ENCODE peak calls at places on chromosomes 6 and 20, in nine cellular contexts. U is CD8-positive, alpha-beta memory T cell; M is heart right ventricle; I is CD8-positive, alpha-beta T cell; L is breast epithelium; E is mesendoderm; A is adrenal gland; N is endothelial cell of umbilical vein; R is astrocyte. Q is an unnamed sample.
A peak's percentile ranks its signal among the peaks of the same experiment; 100 is the strongest.

GRCh38 chr6:38673397-38674165 is 29.4 kb downstream of the GLO1 start:
- DNase-seq in L (no peak), U (no peak), M (no peak), I (no peak), A (no peak), E (peak; percentile 57), N (peak; percentile 71), R (no peak), Q (no peak)

GRCh38 chr20:19073584-19074198 is 138.8 kb upstream of the SLC24A3 start:
- DNase-seq in U (no peak), I (no peak), L (no peak), E (peak; percentile 75), R (no peak), M (no peak), A (no peak), N (no peak), Q (no peak)

GRCh38 chr20:44780226-44780625 is 30.1 kb downstream of the RIMS4 start:
- DNase-seq in N (peak; percentile 49), E (peak; percentile 69), I (no peak), U (no peak), R (peak; percentile 35), M (peak; percentile 28), L (no peak), A (no peak), Q (peak; percentile 38)

GRCh38 chr6:14085176-14085787 is 32.3 kb upstream of the CD83 start:
- DNase-seq in R (no peak), E (no peak), U (no peak), A (no peak), I (no peak), L (no peak), M (no peak), N (no peak), Q (no peak)

GRCh38 chr6:10414766-10415592 is at the start of gene TFAP2A:
- DNase-seq in M (no peak), E (peak; percentile 96), R (peak; percentile 31), I (no peak), L (peak; percentile 73), A (no peak), U (no peak), N (no peak), Q (peak; percentile 84)

GRCh38 chr6:76881414-76881813 is 581.9 kb downstream of the HTR1B start:
- DNase-seq in M (no peak), L (no peak), U (no peak), N (no peak), A (no peak), E (peak; percentile 20), R (no peak), I (no peak), Q (no peak)

GRCh38 chr20:64145458-64146300 is 18.6 kb upstream of the MYT1 start:
- DNase-seq in R (no peak), I (no peak), N (no peak), U (no peak), E (peak; percentile 21), A (no peak), M (no peak), L (no peak), Q (no peak)

GRCh38 chr20:2162823-2163166 is 61.2 kb downstream of the STK35 start:
- DNase-seq in U (no peak), E (no peak), A (no peak), I (no peak), R (no peak), N (no peak), M (no peak), L (no peak), Q (no peak)

GRCh38 chr6:56278186-56278585 is 30.8 kb upstream of the COL21A1 start:
- DNase-seq in A (no peak), M (no peak), L (no peak), U (no peak), R (no peak), N (no peak), E (peak; percentile 46), I (no peak), Q (no peak)

GRCh38 chr20:35125753-35126152 is 21.4 kb downstream of the EDEM2 start:
- DNase-seq in I (no peak), A (no peak), M (no peak), E (no peak), R (no peak), U (no peak), L (no peak), N (no peak), Q (no peak)
- H3K36me3 ChIP-seq in I (peaks cover 55% of the 10 kb centered on the region), A (no peaks in the 10 kb centered on the region), M (no peaks in the 10 kb centered on the region), E (no peaks in the 10 kb centered on the region), R (peaks cover 11% of the 10 kb centered on the region), U (peaks cover 41% of the 10 kb centered on the region), L (no peaks in the 10 kb centered on the region), N (peaks cover 4% of the 10 kb centered on the region), Q (peaks cover 80% of the 10 kb centered on the region)

GRCh38 chr20:32019563-32020463 is 9.6 kb downstream of the CCM2L start:
- DNase-seq in I (no peak), R (no peak), U (peak; percentile 6), E (no peak), N (no peak), M (no peak), A (no peak), L (no peak), Q (no peak)

GRCh38 chr20:32017711-32018251 is 7.5 kb downstream of the CCM2L start:
- DNase-seq in R (no peak), M (no peak), A (no peak), L (peak; percentile 34), U (peak; percentile 37), I (peak; percentile 68), N (no peak), E (peak; percentile 95), Q (no peak)

GRCh38 chr20:32019156-32019510 is 8.9 kb downstream of the CCM2L start:
- DNase-seq in L (no peak), M (no peak), I (no peak), N (no peak), E (peak; percentile 80), R (no peak), U (no peak), A (no peak), Q (peak; percentile 17)

GRCh38 chr20:32021091-32021490 is 10.9 kb downstream of the CCM2L start:
- DNase-seq in L (no peak), N (no peak), A (no peak), I (no peak), U (no peak), R (no peak), E (no peak), M (no peak), Q (no peak)

GRCh38 chr20:32018269-32019155 is 8.3 kb downstream of the CCM2L start:
- DNase-seq in U (peak; percentile 26), L (peak; percentile 53), M (peak; percentile 69), E (peak; percentile 93), I (peak; percentile 47), A (peak; percentile 35), N (peak; percentile 66), R (no peak), Q (peak; percentile 50)
- H3K4me3 ChIP-seq in U (peak overlapping the region; percentile 40), L (peak overlapping the region; percentile 84), M (peak overlapping the region; percentile 39), E (peak overlapping the region; percentile 49), I (peak overlapping the region; percentile 60), A (no peak overlapping the region), N (peak overlapping the region; percentile 64), R (peak overlapping the region; percentile 5), Q (peak overlapping the region; percentile 46)

GRCh38 chr20:438581-439469 is 23.5 kb downstream of the TBC1D20 start:
- DNase-seq in I (peak; percentile 65), M (no peak), L (no peak), U (peak; percentile 73), R (no peak), E (no peak), N (peak; percentile 55), A (peak; percentile 25), Q (no peak)
- H3K36me3 ChIP-seq in I (peaks cover 19% of the 10 kb centered on the region), M (no peaks in the 10 kb centered on the region), L (no peaks in the 10 kb centered on the region), U (peaks cover 25% of the 10 kb centered on the region), R (peaks cover 63% of the 10 kb centered on the region), E (peaks cover 9% of the 10 kb centered on the region), N (peaks cover 31% of the 10 kb centered on the region), A (no peaks in the 10 kb centered on the region), Q (peaks cover 14% of the 10 kb centered on the region)

GRCh38 chr6:36660771-36661471 is 17.6 kb upstream of the CDKN1A start:
- DNase-seq in L (no peak), N (peak; percentile 30), E (peak; percentile 63), U (no peak), A (peak; percentile 44), I (no peak), M (peak; percentile 59), R (peak; percentile 23), Q (no peak)
- H3K4me3 ChIP-seq in L (peak overlapping the region; percentile 50), N (no peak overlapping the region), E (peak overlapping the region; percentile 6), U (no peak overlapping the region), A (no peak overlapping the region), I (no peak overlapping the region), M (no peak overlapping the region), R (peak overlapping the region; percentile 11), Q (no peak overlapping the region)

GRCh38 chr6:118908441-118908840 is 14.5 kb downstream of the ASF1A start:
- DNase-seq in I (no peak), U (no peak), L (no peak), M (no peak), A (no peak), R (peak; percentile 62), N (no peak), E (no peak), Q (no peak)
- H3K36me3 ChIP-seq in I (peaks cover 60% of the 10 kb centered on the region), U (peaks cover 48% of the 10 kb centered on the region), L (peaks cover 6% of the 10 kb centered on the region), M (no peaks in the 10 kb centered on the region), A (no peaks in the 10 kb centered on the region), R (peaks cover 34% of the 10 kb centered on the region), N (peaks cover 10% of the 10 kb centered on the region), E (no peaks in the 10 kb centered on the region), Q (peaks cover 57% of the 10 kb centered on the region)

GRCh38 chr6:150369408-150369807 is 596 bp downstream of the IYD start:
- DNase-seq in M (no peak), U (no peak), I (no peak), E (no peak), N (no peak), L (no peak), A (no peak), R (no peak), Q (no peak)

GRCh38 chr6:150368762-150369161 is at the start of gene IYD:
- DNase-seq in E (no peak), I (no peak), A (no peak), M (no peak), U (no peak), R (no peak), N (no peak), L (no peak), Q (no peak)

GRCh38 chr6:150372051-150372450 is 3.2 kb downstream of the IYD start:
- DNase-seq in E (no peak), I (no peak), L (no peak), A (no peak), M (no peak), U (no peak), R (peak; percentile 46), N (no peak), Q (peak; percentile 72)

GRCh38 chr6:150371356-150371755 is 2.5 kb downstream of the IYD start:
- DNase-seq in U (no peak), L (no peak), I (no peak), A (no peak), R (no peak), M (no peak), N (no peak), E (no peak), Q (no peak)

DNA sequence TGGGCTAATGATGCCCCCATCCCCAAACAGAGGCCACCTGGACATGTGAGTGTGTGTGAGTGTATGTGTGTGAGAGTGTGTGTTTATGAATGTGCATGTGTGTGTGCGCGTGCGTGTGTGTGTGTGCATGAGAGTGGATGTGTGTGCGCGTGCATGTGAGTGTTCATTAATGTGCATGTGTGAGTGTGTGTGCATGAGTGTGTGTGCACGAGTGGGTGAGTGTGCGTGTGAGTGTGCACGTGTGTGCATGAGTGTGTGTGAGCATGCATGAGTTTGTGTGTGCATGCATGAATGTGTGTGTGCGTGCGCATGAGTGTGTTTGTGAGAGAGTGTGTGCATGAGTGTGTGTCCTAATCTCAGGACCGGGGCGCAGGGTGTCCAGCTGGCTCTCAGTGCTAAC is 1.3 kb downstream of the IYD start:
- DNase-seq in U (no peak), R (no peak), L (no peak), A (no peak), E (no peak), M (no peak), I (no peak), N (no peak), Q (no peak)
- H3K4me3 ChIP-seq in U (no peak overlapping the region), R (no peak overlapping the region), L (no peak overlapping the region), A (no peak overlapping the region), E (no peak overlapping the region), M (no peak overlapping the region), I (no peak overlapping the region), N (no peak overlapping the region), Q (no peak overlapping the region)

Q was measured in MG63.